ENCODE peak calls at places on chromosomes 11 and 22, in four cellular contexts. One of them, this sample, is unnamed.

GRCh38 chr11:125433454-125434121 is 62.5 kb downstream of the FEZ1 start:
- DNase-seq in GM12891: peak; percentile 32
- DNase-seq in H1: no peak
- DNase-seq in HepG2: peak; percentile 15
- DNase-seq in this sample: peak; percentile 31

GRCh38 chr11:40280161-40281054 is 1179.0 kb downstream of the LRRC4C start:
- DNase-seq in GM12891: no peak
- DNase-seq in H1: no peak
- DNase-seq in HepG2: no peak
- DNase-seq in this sample: no peak

GRCh38 chr11:12266943-12267342 is 110.4 kb upstream of the PARVA start:
- DNase-seq in GM12891: no peak
- DNase-seq in H1: no peak
- DNase-seq in HepG2: no peak
- DNase-seq in this sample: no peak

GRCh38 chr11:132062541-132062940 is 692.1 kb downstream of the NTM start:
- DNase-seq in GM12891: no peak
- DNase-seq in H1: no peak
- DNase-seq in HepG2: no peak
- DNase-seq in this sample: no peak

GRCh38 chr11:118059231-118059940 is 17.5 kb upstream of the TMPRSS4 start:
- DNase-seq in GM12891: no peak
- DNase-seq in H1: no peak
- DNase-seq in HepG2: no peak
- DNase-seq in this sample: no peak

GRCh38 chr11:16986434-16987204 is 27.6 kb downstream of the PLEKHA7 start:
- DNase-seq in GM12891: peak; percentile 76
- DNase-seq in H1: no peak
- DNase-seq in HepG2: no peak
- DNase-seq in this sample: peak; percentile 72

GRCh38 chr22:41223535-41223934 is 17.2 kb downstream of the CHADL start:
- DNase-seq in GM12891: no peak
- DNase-seq in H1: no peak
- DNase-seq in HepG2: peak; percentile 59
- DNase-seq in this sample: no peak

GRCh38 chr11:27497911-27498310 is 8.7 kb downstream of the LIN7C start:
- DNase-seq in GM12891: no peak
- DNase-seq in H1: no peak
- DNase-seq in HepG2: no peak
- DNase-seq in this sample: no peak

GRCh38 chr22:25357056-25357455 is 137.6 kb downstream of the CRYBB2 start:
- DNase-seq in GM12891: no peak
- DNase-seq in H1: no peak
- DNase-seq in HepG2: no peak
- DNase-seq in this sample: no peak

GRCh38 chr11:7983832-7984590 is 3.1 kb upstream of the EIF3F start:
- DNase-seq in GM12891: no peak
- DNase-seq in H1: no peak
- DNase-seq in HepG2: no peak
- DNase-seq in this sample: no peak

GRCh38 chr11:35223429-35223828 is 84.5 kb downstream of the CD44 start:
- DNase-seq in GM12891: no peak
- DNase-seq in H1: no peak
- DNase-seq in HepG2: no peak
- DNase-seq in this sample: no peak
- TF ChIP-seq POLR2AphosphoS5 in GM12891: peak; percentile 45
- TF ChIP-seq POLR2AphosphoS5 in H1: no peak
- TF ChIP-seq POLR2AphosphoS5 in HepG2: no peak
- TF ChIP-seq POLR2AphosphoS5 in this sample: peak; percentile 30

DNA sequence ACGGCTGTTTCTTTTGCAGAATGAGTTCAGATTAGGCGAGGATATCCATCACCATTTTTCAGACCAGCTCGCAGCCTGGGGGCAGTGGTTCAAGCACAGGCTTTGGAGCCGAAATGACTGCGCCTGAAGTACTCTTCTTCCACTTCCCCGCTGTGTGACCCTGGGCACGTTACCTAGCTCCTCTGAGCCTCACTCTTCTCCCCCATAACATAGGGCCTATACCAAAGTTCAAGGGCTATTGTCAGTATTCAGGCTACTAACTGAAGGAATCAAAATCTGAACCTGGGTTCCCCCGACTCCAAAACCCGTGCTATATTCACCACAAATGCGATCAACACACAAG is 373 bp downstream of the MRPL21 start:
- DNase-seq in GM12891: no peak
- DNase-seq in H1: no peak
- DNase-seq in HepG2: no peak
- DNase-seq in this sample: no peak
- TF ChIP-seq TAF1 in GM12891: no peak
- TF ChIP-seq TAF1 in H1: no peak
- TF ChIP-seq TAF1 in HepG2: no peak
- TF ChIP-seq TAF1 in this sample: no peak

GRCh38 chr11:13271060-13271693 is 6.4 kb upstream of the BMAL1 start:
- DNase-seq in GM12891: no peak
- DNase-seq in H1: no peak
- DNase-seq in HepG2: no peak
- DNase-seq in this sample: no peak
- TF ChIP-seq POLR2AphosphoS5 in GM12891: no peak
- TF ChIP-seq POLR2AphosphoS5 in H1: no peak
- TF ChIP-seq POLR2AphosphoS5 in HepG2: no peak
- TF ChIP-seq POLR2AphosphoS5 in this sample: no peak

DNA sequence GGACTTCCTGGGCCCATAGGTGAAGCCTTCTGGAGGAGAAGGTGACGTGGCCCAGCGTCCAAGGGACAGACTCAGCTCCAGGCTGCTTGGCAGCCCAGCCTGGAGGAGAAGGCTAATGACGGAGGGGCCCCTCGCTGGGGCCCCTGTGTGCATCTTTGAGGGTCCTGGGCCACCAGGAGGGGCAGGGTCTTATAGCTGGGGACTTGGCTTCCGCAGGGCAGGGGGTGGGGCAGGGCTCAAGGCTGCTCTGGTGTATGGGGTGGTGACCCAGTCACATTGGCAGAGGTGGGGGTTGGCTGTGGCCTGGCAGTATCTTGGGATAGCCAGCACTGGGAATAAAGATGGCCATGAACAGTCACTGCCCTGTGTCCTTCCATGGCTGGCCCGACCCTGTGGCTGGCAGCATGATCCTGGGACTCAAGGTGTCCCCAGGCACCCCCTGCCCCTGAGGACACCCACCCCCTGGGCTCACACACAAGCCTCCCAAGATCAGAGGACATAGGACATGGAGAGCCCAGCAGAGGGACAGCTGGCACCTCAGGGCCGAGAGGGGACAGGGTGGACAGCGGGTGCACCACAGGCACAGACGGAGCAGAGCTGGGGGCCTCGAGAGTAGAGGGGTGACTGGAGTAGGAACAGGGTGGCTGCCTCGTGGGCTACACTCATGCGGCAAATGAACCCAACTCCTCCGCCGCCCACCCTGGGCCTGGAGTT is 10.1 kb downstream of the SIGIRR start:
- DNase-seq in GM12891: no peak
- DNase-seq in H1: no peak
- DNase-seq in HepG2: no peak
- DNase-seq in this sample: no peak
- TF ChIP-seq TAF1 in GM12891: no peak
- TF ChIP-seq TAF1 in H1: no peak
- TF ChIP-seq TAF1 in HepG2: no peak
- TF ChIP-seq TAF1 in this sample: no peak

GRCh38 chr11:134797411-134798089 is 385.5 kb upstream of the B3GAT1 start:
- DNase-seq in GM12891: no peak
- DNase-seq in H1: no peak
- DNase-seq in HepG2: peak; percentile 3
- DNase-seq in this sample: no peak
- TF ChIP-seq POLR2AphosphoS5 in GM12891: no peak
- TF ChIP-seq POLR2AphosphoS5 in H1: no peak
- TF ChIP-seq POLR2AphosphoS5 in HepG2: no peak
- TF ChIP-seq POLR2AphosphoS5 in this sample: no peak

GRCh38 chr11:1632053-1632714 is 2.6 kb downstream of the KRTAP5-5 start:
- DNase-seq in GM12891: no peak
- DNase-seq in H1: no peak
- DNase-seq in HepG2: no peak
- DNase-seq in this sample: no peak
- TF ChIP-seq TAF1 in GM12891: no peak
- TF ChIP-seq TAF1 in H1: no peak
- TF ChIP-seq TAF1 in HepG2: no peak
- TF ChIP-seq TAF1 in this sample: no peak

GRCh38 chr11:73176892-73177155 is 34.7 kb upstream of the FCHSD2 start:
- DNase-seq in GM12891: no peak
- DNase-seq in H1: no peak
- DNase-seq in HepG2: no peak
- DNase-seq in this sample: no peak

GRCh38 chr11:73178092-73178539 is 36.0 kb upstream of the FCHSD2 start:
- DNase-seq in GM12891: peak; percentile 80
- DNase-seq in H1: peak; percentile 60
- DNase-seq in HepG2: peak; percentile 73
- DNase-seq in this sample: peak; percentile 86

GRCh38 chr11:73177380-73178091 is 35.4 kb upstream of the FCHSD2 start:
- DNase-seq in GM12891: no peak
- DNase-seq in H1: no peak
- DNase-seq in HepG2: peak; percentile 88
- DNase-seq in this sample: no peak

GRCh38 chr11:73176145-73176891 is 34.2 kb upstream of the FCHSD2 start:
- DNase-seq in GM12891: no peak
- DNase-seq in H1: no peak
- DNase-seq in HepG2: peak; percentile 80
- DNase-seq in this sample: no peak

DNA sequence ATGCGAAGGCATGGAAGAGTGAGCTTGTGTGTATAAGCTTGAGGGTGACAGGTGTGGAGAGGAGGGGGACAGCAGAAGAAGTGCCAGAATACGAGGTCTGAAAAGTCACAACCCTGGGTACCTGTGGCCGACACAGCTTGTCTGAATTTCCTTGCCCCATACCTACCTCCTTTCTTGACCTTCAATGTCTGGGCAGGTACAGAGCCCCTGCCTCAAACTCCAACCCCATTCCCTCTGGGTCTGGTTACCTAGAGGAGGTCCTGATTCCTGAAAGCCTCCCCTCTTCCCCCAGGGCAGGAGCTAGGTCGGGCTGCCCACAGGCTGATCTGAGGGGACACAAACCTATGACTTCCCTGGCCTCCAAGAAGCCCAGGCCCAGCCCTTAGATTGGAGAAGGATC is 36.6 kb upstream of the FCHSD2 start:
- DNase-seq in GM12891: no peak
- DNase-seq in H1: no peak
- DNase-seq in HepG2: no peak
- DNase-seq in this sample: no peak
- TF ChIP-seq POLR2AphosphoS5 in GM12891: no peak
- TF ChIP-seq POLR2AphosphoS5 in H1: no peak
- TF ChIP-seq POLR2AphosphoS5 in HepG2: no peak
- TF ChIP-seq POLR2AphosphoS5 in this sample: no peak

GRCh38 chr11:134176284-134176683 is 47.5 kb downstream of the NCAPD3 start:
- DNase-seq in GM12891: no peak
- DNase-seq in H1: no peak
- DNase-seq in HepG2: no peak
- DNase-seq in this sample: no peak

GRCh38 chr11:134178275-134178674 is 45.5 kb downstream of the NCAPD3 start:
- DNase-seq in GM12891: no peak
- DNase-seq in H1: no peak
- DNase-seq in HepG2: no peak
- DNase-seq in this sample: no peak

GRCh38 chr11:134181707-134182106 is 42.1 kb downstream of the NCAPD3 start:
- DNase-seq in GM12891: no peak
- DNase-seq in H1: no peak
- DNase-seq in HepG2: no peak
- DNase-seq in this sample: no peak
- TF ChIP-seq TAF1 in GM12891: no peak
- TF ChIP-seq TAF1 in H1: no peak
- TF ChIP-seq TAF1 in HepG2: no peak
- TF ChIP-seq TAF1 in this sample: no peak

DNA sequence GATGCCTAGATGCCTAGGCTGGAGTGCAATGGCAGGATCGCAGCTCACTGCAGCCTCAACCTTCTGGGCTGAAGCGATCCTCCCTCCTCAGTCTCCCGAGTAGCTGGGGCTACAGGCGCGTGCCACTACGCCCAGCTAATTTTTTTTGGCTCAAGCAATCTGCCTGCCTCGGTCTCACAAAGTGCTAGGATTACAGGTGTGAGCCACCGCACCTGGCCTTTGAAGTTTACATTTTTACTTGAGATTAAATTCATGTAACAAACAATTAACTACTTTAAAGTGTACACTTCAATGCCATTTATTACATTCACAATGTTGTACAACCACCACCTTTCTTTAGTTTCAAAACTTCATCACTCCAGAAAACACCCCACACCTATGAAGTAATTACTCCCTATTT is 3.5 kb upstream of the FOSL1 start:
- DNase-seq in GM12891: no peak
- DNase-seq in H1: no peak
- DNase-seq in HepG2: no peak
- DNase-seq in this sample: no peak
- TF ChIP-seq POLR2AphosphoS5 in GM12891: no peak
- TF ChIP-seq POLR2AphosphoS5 in H1: no peak
- TF ChIP-seq POLR2AphosphoS5 in HepG2: no peak
- TF ChIP-seq POLR2AphosphoS5 in this sample: no peak